ENCODE peak calls at places on chromosomes 6 and 20, in five cellular contexts. Z is CD8-positive, alpha-beta T cell; H is astrocyte; A is right cardiac atrium; P is endothelial cell of umbilical vein. C is an unnamed sample.

GRCh38 chr6:116459927-116460326 is 1.2 kb upstream of the CALHM6 start:
- DNase-seq in H (no peak), Z (no peak), A (no peak), P (no peak), C (no peak)

GRCh38 chr20:24437322-24438090 is 31.9 kb upstream of the SYNDIG1 start:
- DNase-seq in H (no peak), A (no peak), P (no peak), Z (no peak), C (no peak)

GRCh38 chr20:31713312-31714049 is 9.2 kb downstream of the BCL2L1 start:
- DNase-seq in H (peak; percentile 87), A (peak; percentile 87), P (peak; percentile 78), Z (no peak), C (peak; percentile 90)

GRCh38 chr6:30508890-30509736 is 19.8 kb downstream of the HLA-E start:
- DNase-seq in Z (peak; percentile 43), A (no peak), P (peak; percentile 28), H (no peak), C (no peak)

GRCh38 chr6:14002176-14002947 is 77.6 kb downstream of the RNF182 start:
- DNase-seq in A (no peak), P (no peak), H (no peak), Z (no peak), C (no peak)

GRCh38 chr6:1502041-1502440 is 107.7 kb upstream of the FOXC1 start:
- DNase-seq in A (no peak), P (no peak), Z (no peak), H (no peak), C (no peak)

GRCh38 chr6:137878810-137879285 is 11.8 kb downstream of the TNFAIP3 start:
- DNase-seq in H (no peak), Z (no peak), P (no peak), A (peak; percentile 87), C (peak; percentile 73)

GRCh38 chr6:149015877-149016525 is 269.2 kb downstream of the UST start:
- DNase-seq in Z (no peak), A (no peak), P (no peak), H (no peak), C (no peak)

GRCh38 chr20:63387917-63388316 is 26.8 kb upstream of the CHRNA4 start:
- DNase-seq in P (no peak), A (no peak), Z (no peak), H (no peak), C (no peak)

GRCh38 chr20:44762466-44763140 is 16.9 kb downstream of the KCNK15 start:
- DNase-seq in A (no peak), Z (no peak), H (no peak), P (no peak), C (no peak)

GRCh38 chr6:154951400-154952200 is 43.5 kb upstream of the TIAM2 start:
- DNase-seq in P (no peak), A (no peak), Z (peak; percentile 54), H (peak; percentile 41), C (no peak)

GRCh38 chr6:25743868-25744267 is 10.7 kb upstream of the SLC17A4 start:
- DNase-seq in Z (no peak), P (no peak), A (no peak), H (no peak), C (no peak)

GRCh38 chr6:37503486-37503980 is 3.8 kb upstream of the CCDC167 start:
- DNase-seq in P (no peak), Z (no peak), A (no peak), H (no peak), C (no peak)

GRCh38 chr6:25417206-25417605 is 138.0 kb downstream of the CARMIL1 start:
- DNase-seq in Z (no peak), H (peak; percentile 3), A (no peak), P (no peak), C (no peak)

GRCh38 chr6:43766426-43766825 is 3.6 kb upstream of the VEGFA start:
- DNase-seq in P (no peak), A (no peak), H (no peak), Z (no peak), C (no peak)

GRCh38 chr6:36852481-36853147 is 13.4 kb upstream of the CPNE5 start:
- DNase-seq in Z (no peak), P (peak; percentile 50), A (no peak), H (peak; percentile 57), C (peak; percentile 72)

GRCh38 chr20:51532577-51533191 is 9.8 kb downstream of the NFATC2 start:
- DNase-seq in H (peak; percentile 54), A (peak; percentile 82), Z (peak; percentile 47), P (no peak), C (peak; percentile 80)

GRCh38 chr6:154933181-154933827 is 61.8 kb upstream of the TIAM2 start:
- DNase-seq in A (no peak), P (no peak), Z (no peak), H (peak; percentile 76), C (no peak)

GRCh38 chr6:46963039-46963438 is 41.3 kb upstream of the ADGRF5 start:
- DNase-seq in P (no peak), A (no peak), Z (no peak), H (peak; percentile 12), C (no peak)

GRCh38 chr6:151016107-151016506 is 150.6 kb downstream of the MTHFD1L start:
- DNase-seq in A (no peak), Z (no peak), P (no peak), H (no peak), C (no peak)

GRCh38 chr20:49964964-49965780 is 17.6 kb upstream of the SNAI1 start:
- DNase-seq in P (peak; percentile 49), H (no peak), Z (no peak), A (no peak), C (no peak)

DNA sequence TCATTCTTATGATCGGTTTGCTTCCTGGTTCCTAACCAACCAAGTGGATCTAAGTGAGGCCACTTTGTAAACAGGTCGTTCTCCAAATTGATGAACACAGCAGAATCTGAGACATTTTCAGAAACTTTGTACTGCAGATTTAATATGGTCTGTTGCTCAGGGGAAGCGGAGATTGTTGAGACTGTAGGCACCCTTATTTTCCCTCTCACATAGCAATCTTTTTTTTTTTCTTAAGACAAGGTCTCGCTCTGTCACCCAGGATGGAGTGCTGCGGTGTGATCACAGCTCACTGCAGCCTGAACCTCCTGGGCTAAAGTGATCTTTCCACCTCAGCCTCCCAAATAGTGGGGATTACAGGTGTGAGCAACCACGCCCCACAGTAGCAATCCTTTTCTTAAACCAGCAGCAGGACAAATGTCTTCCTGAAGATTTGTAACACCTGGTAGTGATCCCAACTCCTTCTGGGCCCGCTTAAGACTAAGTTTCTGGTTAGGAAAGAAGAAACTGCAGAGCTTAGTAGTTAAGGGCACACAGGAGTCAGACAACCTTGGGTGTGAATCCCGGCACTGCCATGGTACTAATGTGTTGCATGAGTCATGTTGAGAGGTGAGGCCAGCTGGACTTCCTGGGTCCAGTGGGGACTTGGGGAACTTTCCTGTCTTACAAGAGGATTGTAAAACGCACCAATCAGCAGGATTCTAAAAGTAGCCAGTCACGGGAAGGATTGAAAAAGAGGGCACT is 48.4 kb upstream of the EZR start:
- DNase-seq in P (no peak), H (no peak), A (no peak), Z (no peak), C (no peak)
- H3K4me3 ChIP-seq in P (no peak overlapping the region), H (no peak overlapping the region), A (no peak overlapping the region), Z (no peak overlapping the region), C (no peak overlapping the region)

GRCh38 chr20:61420056-61420455 is 168.0 kb downstream of the CDH4 start:
- DNase-seq in H (no peak), P (no peak), Z (no peak), A (no peak), C (no peak)
- H3K27me3 ChIP-seq in H (no peaks in the 10 kb centered on the region), P (no peaks in the 10 kb centered on the region), Z (no peaks in the 10 kb centered on the region), A (no peaks in the 10 kb centered on the region), C (no peaks in the 10 kb centered on the region)

GRCh38 chr6:31586596-31586995 is 519 bp downstream of the LST1 start:
- DNase-seq in H (no peak), Z (peak; percentile 48), P (no peak), A (no peak), C (no peak)
- H3K27ac ChIP-seq in H (no peak overlapping the region), Z (peak overlapping the region; percentile 2), P (no peak overlapping the region), A (no peak overlapping the region), C (no peak overlapping the region)

DNA sequence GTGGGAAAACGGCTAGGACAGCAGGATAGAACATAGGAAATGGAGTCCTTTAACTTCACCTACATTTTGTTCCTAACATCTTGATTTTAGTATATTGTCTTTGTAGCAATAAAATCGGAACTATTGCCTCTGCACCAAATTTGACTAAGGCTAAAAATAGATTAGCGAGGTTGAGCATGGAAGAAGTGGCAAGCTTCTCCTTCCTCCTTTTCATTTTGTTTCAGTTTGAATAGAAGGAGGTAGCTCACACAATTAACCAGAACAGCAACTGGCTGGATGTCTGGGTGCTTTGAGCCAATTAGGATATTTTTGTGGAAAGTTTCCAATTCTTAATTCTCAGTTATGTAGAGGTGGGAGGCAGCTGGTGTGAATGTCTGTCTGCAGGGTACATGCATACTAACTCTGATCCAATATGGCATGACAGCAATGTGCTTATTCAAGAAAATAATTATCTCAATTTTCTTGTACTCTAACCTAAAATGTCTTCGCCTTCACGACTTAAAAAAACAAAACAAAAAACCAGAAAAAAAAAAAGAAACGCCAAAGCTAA is 3.1 kb upstream of the HECA start:
- DNase-seq in P (no peak), H (no peak), A (no peak), Z (no peak), C (no peak)
- H3K4me3 ChIP-seq in P (no peak overlapping the region), H (no peak overlapping the region), A (no peak overlapping the region), Z (no peak overlapping the region), C (peak overlapping the region; percentile 6)

DNA sequence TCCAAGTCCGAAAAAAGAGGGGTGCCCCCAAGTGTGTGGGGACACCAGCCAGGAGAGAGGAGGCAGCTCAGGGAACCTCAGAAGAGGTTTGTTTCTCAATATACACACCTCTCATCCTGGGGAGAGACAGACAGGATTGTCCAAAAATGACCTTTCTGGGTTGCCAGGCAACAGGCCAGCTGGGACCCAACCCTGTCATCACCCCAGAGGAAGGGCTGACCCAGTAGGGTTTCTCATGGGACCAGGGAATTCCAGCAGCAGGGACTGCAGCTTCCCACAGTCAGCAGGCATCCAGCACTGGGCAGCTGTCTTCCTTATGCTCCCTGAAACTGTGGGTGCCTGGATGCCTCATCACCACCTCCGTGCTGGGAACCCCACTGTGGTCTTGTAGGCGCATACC is 1.3 kb downstream of the C20orf202 start:
- DNase-seq in P (no peak), H (no peak), Z (no peak), A (no peak), C (no peak)
- H3K27me3 ChIP-seq in P (peaks cover 24% of the 10 kb centered on the region), H (peaks cover 25% of the 10 kb centered on the region), Z (no peaks in the 10 kb centered on the region), A (no peaks in the 10 kb centered on the region), C (no peaks in the 10 kb centered on the region)

GRCh38 chr20:4066551-4066950 is 51.2 kb upstream of the RNF24 start:
- DNase-seq in H (no peak), Z (no peak), P (no peak), A (no peak), C (no peak)
- H3K27ac ChIP-seq in H (no peak overlapping the region), Z (no peak overlapping the region), P (no peak overlapping the region), A (no peak overlapping the region), C (no peak overlapping the region)

GRCh38 chr6:100175814-100176275 is 181.8 kb upstream of the MCHR2 start:
- DNase-seq in P (peak; percentile 44), Z (no peak), A (no peak), H (peak; percentile 95), C (no peak)
- H3K4me3 ChIP-seq in P (no peak overlapping the region), Z (no peak overlapping the region), A (no peak overlapping the region), H (no peak overlapping the region), C (no peak overlapping the region)

GRCh38 chr6:45423111-45423900 is 45.6 kb upstream of the SUPT3H start:
- DNase-seq in Z (no peak), P (no peak), H (no peak), A (peak; percentile 69), C (peak; percentile 70)
- H3K27me3 ChIP-seq in Z (no peaks in the 10 kb centered on the region), P (peaks cover 87% of the 10 kb centered on the region), H (no peaks in the 10 kb centered on the region), A (no peaks in the 10 kb centered on the region), C (peaks cover 59% of the 10 kb centered on the region)